ENCODE peak calls at places on chromosomes 7 and 10, in six cellular contexts. One of them, this sample, is unnamed.

GRCh38 chr7:18320422-18320821 is 175.1 kb upstream of the HDAC9 start:
- DNase-seq in GM12891: no peak
- DNase-seq in COR-L47: no peak
- DNase-seq in aorta: no peak
- DNase-seq in DMS153: no peak
- DNase-seq in NCI-H1048: no peak
- DNase-seq in this sample: no peak

GRCh38 chr7:132742152-132742551 is 165.9 kb upstream of the PLXNA4 start:
- DNase-seq in GM12891: no peak
- DNase-seq in COR-L47: no peak
- DNase-seq in aorta: no peak
- DNase-seq in DMS153: no peak
- DNase-seq in NCI-H1048: no peak
- DNase-seq in this sample: no peak

GRCh38 chr7:44538798-44539668 is 2.1 kb downstream of the NPC1L1 start:
- DNase-seq in GM12891: no peak
- DNase-seq in COR-L47: no peak
- DNase-seq in aorta: no peak
- DNase-seq in DMS153: no peak
- DNase-seq in NCI-H1048: no peak
- DNase-seq in this sample: no peak

GRCh38 chr10:102311025-102311420 is 65.7 kb downstream of the GBF1 start:
- DNase-seq in GM12891: no peak
- DNase-seq in COR-L47: no peak
- DNase-seq in aorta: no peak
- DNase-seq in DMS153: no peak
- DNase-seq in NCI-H1048: no peak
- DNase-seq in this sample: no peak

GRCh38 chr10:91444211-91444610 is 34.1 kb downstream of the HECTD2 start:
- DNase-seq in GM12891: no peak
- DNase-seq in COR-L47: no peak
- DNase-seq in aorta: no peak
- DNase-seq in DMS153: no peak
- DNase-seq in NCI-H1048: no peak
- DNase-seq in this sample: no peak

GRCh38 chr7:128755816-128756476 is 16.8 kb downstream of the CALU start:
- DNase-seq in GM12891: no peak
- DNase-seq in COR-L47: no peak
- DNase-seq in aorta: no peak
- DNase-seq in DMS153: no peak
- DNase-seq in NCI-H1048: no peak
- DNase-seq in this sample: no peak

GRCh38 chr7:104979167-104979841 is 34.7 kb upstream of the KMT2E start:
- DNase-seq in GM12891: no peak
- DNase-seq in COR-L47: peak; percentile 39
- DNase-seq in aorta: no peak
- DNase-seq in DMS153: no peak
- DNase-seq in NCI-H1048: no peak
- DNase-seq in this sample: peak; percentile 86

GRCh38 chr10:102396251-102396650 is 746 bp downstream of the NFKB2 start:
- DNase-seq in GM12891: no peak
- DNase-seq in COR-L47: no peak
- DNase-seq in aorta: no peak
- DNase-seq in DMS153: no peak
- DNase-seq in NCI-H1048: no peak
- DNase-seq in this sample: no peak

GRCh38 chr10:15053061-15053460 is 9.3 kb downstream of the OLAH start:
- DNase-seq in GM12891: no peak
- DNase-seq in COR-L47: no peak
- DNase-seq in aorta: no peak
- DNase-seq in DMS153: no peak
- DNase-seq in NCI-H1048: no peak
- DNase-seq in this sample: no peak

GRCh38 chr10:4672199-4672598 is 153.8 kb upstream of the AKR1E2 start:
- DNase-seq in GM12891: no peak
- DNase-seq in COR-L47: no peak
- DNase-seq in aorta: no peak
- DNase-seq in DMS153: no peak
- DNase-seq in NCI-H1048: no peak
- DNase-seq in this sample: no peak

GRCh38 chr10:77501846-77502251 is 135.8 kb downstream of the KCNMA1 start:
- DNase-seq in GM12891: no peak
- DNase-seq in COR-L47: no peak
- DNase-seq in aorta: no peak
- DNase-seq in DMS153: no peak
- DNase-seq in NCI-H1048: no peak
- DNase-seq in this sample: no peak

GRCh38 chr7:70557281-70557680 is 574.7 kb upstream of the GALNT17 start:
- DNase-seq in GM12891: no peak
- DNase-seq in COR-L47: no peak
- DNase-seq in aorta: no peak
- DNase-seq in DMS153: no peak
- DNase-seq in NCI-H1048: no peak
- DNase-seq in this sample: no peak

GRCh38 chr7:75727881-75728592 is 10.7 kb downstream of the HIP1 start:
- DNase-seq in GM12891: no peak
- DNase-seq in COR-L47: peak; percentile 96
- DNase-seq in aorta: peak; percentile 50
- DNase-seq in DMS153: peak; percentile 76
- DNase-seq in NCI-H1048: no peak
- DNase-seq in this sample: no peak

GRCh38 chr10:89283174-89283987 is 18.5 kb upstream of the IFIT2 start:
- DNase-seq in GM12891: no peak
- DNase-seq in COR-L47: no peak
- DNase-seq in aorta: no peak
- DNase-seq in DMS153: peak; percentile 48
- DNase-seq in NCI-H1048: no peak
- DNase-seq in this sample: no peak

GRCh38 chr10:32210306-32211045 is 136.5 kb downstream of the EPC1 start:
- DNase-seq in GM12891: no peak
- DNase-seq in COR-L47: peak; percentile 0
- DNase-seq in aorta: no peak
- DNase-seq in DMS153: no peak
- DNase-seq in NCI-H1048: no peak
- DNase-seq in this sample: peak; percentile 43

GRCh38 chr7:11473807-11474424 is 358.1 kb downstream of the THSD7A start:
- DNase-seq in GM12891: no peak
- DNase-seq in COR-L47: no peak
- DNase-seq in aorta: no peak
- DNase-seq in DMS153: no peak
- DNase-seq in NCI-H1048: no peak
- DNase-seq in this sample: no peak

GRCh38 chr7:16411391-16411790 is 9.9 kb downstream of the CRPPA start:
- DNase-seq in GM12891: no peak
- DNase-seq in COR-L47: no peak
- DNase-seq in aorta: no peak
- DNase-seq in DMS153: no peak
- DNase-seq in NCI-H1048: no peak
- DNase-seq in this sample: no peak

GRCh38 chr10:69176823-69177222 is 3.2 kb upstream of the SUPV3L1 start:
- DNase-seq in GM12891: no peak
- DNase-seq in COR-L47: no peak
- DNase-seq in aorta: no peak
- DNase-seq in DMS153: no peak
- DNase-seq in NCI-H1048: no peak
- DNase-seq in this sample: no peak

GRCh38 chr7:131284702-131285419 is 42.8 kb upstream of the MKLN1 start:
- DNase-seq in GM12891: no peak
- DNase-seq in COR-L47: no peak
- DNase-seq in aorta: peak; percentile 72
- DNase-seq in DMS153: no peak
- DNase-seq in NCI-H1048: no peak
- DNase-seq in this sample: peak; percentile 95

GRCh38 chr10:98460837-98461499 is 14.2 kb upstream of the HPS1 start:
- DNase-seq in GM12891: no peak
- DNase-seq in COR-L47: no peak
- DNase-seq in aorta: peak; percentile 63
- DNase-seq in DMS153: peak; percentile 60
- DNase-seq in NCI-H1048: no peak
- DNase-seq in this sample: no peak

GRCh38 chr10:133156674-133157579 is 3.1 kb upstream of the KNDC1 start:
- DNase-seq in GM12891: no peak
- DNase-seq in COR-L47: no peak
- DNase-seq in aorta: no peak
- DNase-seq in DMS153: no peak
- DNase-seq in NCI-H1048: no peak
- DNase-seq in this sample: no peak

GRCh38 chr7:57305192-57305748 is 144.7 kb upstream of the ZNF716 start:
- DNase-seq in GM12891: no peak
- DNase-seq in COR-L47: no peak
- DNase-seq in aorta: no peak
- DNase-seq in DMS153: no peak
- DNase-seq in NCI-H1048: no peak
- DNase-seq in this sample: no peak

GRCh38 chr7:80826520-80827237 is 92.2 kb downstream of the SEMA3C start:
- DNase-seq in GM12891: no peak
- DNase-seq in COR-L47: no peak
- DNase-seq in aorta: no peak
- DNase-seq in DMS153: no peak
- DNase-seq in NCI-H1048: no peak
- DNase-seq in this sample: no peak

GRCh38 chr10:125531470-125531869 is 151.5 kb downstream of the TEX36 start:
- DNase-seq in GM12891: no peak
- DNase-seq in COR-L47: peak; percentile 34
- DNase-seq in aorta: no peak
- DNase-seq in DMS153: peak; percentile 32
- DNase-seq in NCI-H1048: no peak
- DNase-seq in this sample: no peak

GRCh38 chr7:91164948-91165845 is 99.0 kb upstream of the FZD1 start:
- DNase-seq in GM12891: peak; percentile 13
- DNase-seq in COR-L47: no peak
- DNase-seq in aorta: no peak
- DNase-seq in DMS153: no peak
- DNase-seq in NCI-H1048: no peak
- DNase-seq in this sample: no peak

GRCh38 chr7:121406-121805 is 71.0 kb upstream of the FAM20C start:
- DNase-seq in GM12891: no peak
- DNase-seq in COR-L47: no peak
- DNase-seq in aorta: no peak
- DNase-seq in DMS153: no peak
- DNase-seq in NCI-H1048: no peak
- DNase-seq in this sample: no peak

GRCh38 chr7:149238051-149238450 is 1.4 kb upstream of the ZNF212 start:
- DNase-seq in GM12891: no peak
- DNase-seq in COR-L47: no peak
- DNase-seq in aorta: no peak
- DNase-seq in DMS153: no peak
- DNase-seq in NCI-H1048: no peak
- DNase-seq in this sample: peak; percentile 80

GRCh38 chr10:117320050-117320665 is 55.1 kb downstream of the PDZD8 start:
- DNase-seq in GM12891: peak; percentile 3
- DNase-seq in COR-L47: no peak
- DNase-seq in aorta: no peak
- DNase-seq in DMS153: no peak
- DNase-seq in NCI-H1048: no peak
- DNase-seq in this sample: no peak

GRCh38 chr7:99109108-99110051 is 34.5 kb downstream of the SMURF1 start:
- DNase-seq in GM12891: no peak
- DNase-seq in COR-L47: no peak
- DNase-seq in aorta: no peak
- DNase-seq in DMS153: no peak
- DNase-seq in NCI-H1048: no peak
- DNase-seq in this sample: no peak

GRCh38 chr7:115274-115911 is 77.0 kb upstream of the FAM20C start:
- DNase-seq in GM12891: no peak
- DNase-seq in COR-L47: no peak
- DNase-seq in aorta: peak; percentile 79
- DNase-seq in DMS153: no peak
- DNase-seq in NCI-H1048: no peak
- DNase-seq in this sample: no peak

GRCh38 chr10:43899224-43899959 is 250.7 kb upstream of the ZNF32 start:
- DNase-seq in GM12891: no peak
- DNase-seq in COR-L47: no peak
- DNase-seq in aorta: no peak
- DNase-seq in DMS153: no peak
- DNase-seq in NCI-H1048: no peak
- DNase-seq in this sample: peak; percentile 32

GRCh38 chr10:62502995-62503613 is 128.9 kb downstream of the ZNF365 start:
- DNase-seq in GM12891: no peak
- DNase-seq in COR-L47: no peak
- DNase-seq in aorta: no peak
- DNase-seq in DMS153: no peak
- DNase-seq in NCI-H1048: no peak
- DNase-seq in this sample: no peak